ENCODE peak calls at places on chromosome 15, in four cellular contexts. Z is cardiac muscle cell, A is AG04449, N is sigmoid colon. W is an unnamed sample.

GRCh38 chr15:67065531-67066005 is at the start of gene SMAD3:
- DNase-seq in N (peak), Z (peak), A (peak), W (peak)

GRCh38 chr15:60656491-60657284 is 177.7 kb upstream of the ICE2 start:
- DNase-seq in N (no peak), A (no peak), Z (peak), W (no peak)

GRCh38 chr15:58703610-58704009 is 45.9 kb downstream of the ADAM10 start:
- DNase-seq in Z (no peak), A (no peak), N (no peak), W (no peak)

GRCh38 chr15:57387644-57388076 is 11.4 kb downstream of the CGNL1 start:
- DNase-seq in Z (no peak), N (no peak), A (no peak), W (peak)

GRCh38 chr15:43930556-43930955 is 103.8 kb downstream of the WDR76 start:
- DNase-seq in A (no peak), Z (no peak), N (no peak), W (no peak)

GRCh38 chr15:74365619-74366445 is 1.6 kb downstream of the CYP11A1 start:
- DNase-seq in N (peak), Z (peak), A (no peak), W (no peak)

GRCh38 chr15:50251638-50252182 is 13.8 kb downstream of the HDC start:
- DNase-seq in A (no peak), Z (no peak), N (no peak), W (no peak)

GRCh38 chr15:95857124-95857757 is 473.3 kb upstream of the NR2F2 start:
- DNase-seq in Z (no peak), A (no peak), N (no peak), W (no peak)

GRCh38 chr15:94387854-94388441 is 156.6 kb downstream of the MCTP2 start:
- DNase-seq in Z (no peak), N (no peak), A (no peak), W (no peak)

GRCh38 chr15:68820205-68820588 is 498 bp downstream of the ANP32A start:
- DNase-seq in N (peak), A (no peak), Z (peak), W (no peak)

GRCh38 chr15:96014939-96015338 is 315.6 kb upstream of the NR2F2 start:
- DNase-seq in N (no peak), A (no peak), Z (no peak), W (no peak)

GRCh38 chr15:33328105-33328504 is 17.3 kb downstream of the RYR3 start:
- DNase-seq in Z (no peak), A (no peak), N (no peak), W (no peak)

GRCh38 chr15:68054658-68055223 is 626 bp downstream of the PIAS1 start:
- DNase-seq in N (peak), A (no peak), Z (peak), W (no peak)

GRCh38 chr15:42165081-42165480 is 8.6 kb upstream of the PLA2G4F start:
- DNase-seq in N (no peak), Z (peak), A (no peak), W (no peak)

GRCh38 chr15:101255615-101256350 is 3.9 kb upstream of the CHSY1 start:
- DNase-seq in N (no peak), Z (peak), A (no peak), W (peak)

GRCh38 chr15:101254157-101255065 is 2.6 kb upstream of the CHSY1 start:
- DNase-seq in A (no peak), Z (no peak), N (no peak), W (no peak)

GRCh38 chr15:101258238-101259144 is 6.6 kb upstream of the CHSY1 start:
- DNase-seq in N (peak), A (no peak), Z (peak), W (peak)

GRCh38 chr15:101255066-101255415 is 3.2 kb upstream of the CHSY1 start:
- DNase-seq in A (no peak), Z (no peak), N (no peak), W (no peak)

GRCh38 chr15:101256756-101257155 is 4.9 kb upstream of the CHSY1 start:
- DNase-seq in A (no peak), N (no peak), Z (no peak), W (no peak)
- TF ChIP-seq CTCF in A (no peak), N (no peak), Z (peak), W (peak)

GRCh38 chr15:70308011-70308761 is 210.5 kb upstream of the TLE3 start:
- DNase-seq in A (no peak), Z (no peak), N (no peak), W (no peak)
- H3K4me3 ChIP-seq in A (no peak), Z (no peak), N (no peak), W (no peak)

GRCh38 chr15:85744636-85745422 is 49.9 kb downstream of the KLHL25 start:
- DNase-seq in A (no peak), N (peak), Z (no peak), W (no peak)

GRCh38 chr15:85745525-85745924 is 49.2 kb downstream of the KLHL25 start:
- DNase-seq in Z (no peak), A (no peak), N (peak), W (no peak)

GRCh38 chr15:85741662-85742061 is 53.1 kb downstream of the KLHL25 start:
- DNase-seq in A (no peak), N (no peak), Z (no peak), W (no peak)

GRCh38 chr15:85742186-85742751 is 52.5 kb downstream of the KLHL25 start:
- DNase-seq in Z (peak), N (no peak), A (peak), W (no peak)

DNA sequence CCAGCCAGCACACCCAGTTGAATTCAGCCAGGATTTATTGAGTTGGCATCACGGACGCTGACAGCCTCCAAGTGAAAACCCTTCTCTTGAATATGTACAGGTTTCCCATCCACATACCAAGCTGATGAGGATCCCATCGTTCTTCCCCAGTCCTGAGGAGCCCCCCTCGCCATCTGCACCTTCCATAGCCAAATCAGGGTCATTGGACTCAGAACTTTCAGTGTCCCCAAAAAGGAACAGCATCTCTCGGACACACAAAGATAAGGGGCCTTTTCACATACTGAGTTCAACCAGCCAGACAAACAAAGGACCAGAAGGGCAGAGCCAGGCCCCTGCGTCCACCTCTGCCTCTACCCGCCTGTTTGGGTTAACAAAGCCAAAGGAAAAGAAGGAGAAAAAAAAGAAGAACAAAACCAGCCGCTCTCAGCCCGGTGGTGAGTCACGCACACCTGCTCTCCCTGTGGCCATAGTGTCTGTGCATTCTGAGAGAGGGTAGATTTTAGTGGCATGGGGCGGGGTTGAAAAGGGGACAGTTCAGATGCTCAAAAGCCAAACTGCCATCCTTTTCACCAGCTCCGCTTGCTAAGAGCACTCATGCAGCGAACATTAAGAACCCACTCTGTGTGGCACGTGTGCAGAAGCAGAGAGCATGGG is 51.2 kb downstream of the KLHL25 start:
- DNase-seq in N (peak), A (no peak), Z (no peak), W (no peak)
- TF ChIP-seq CTCF in N (no peak), A (no peak), Z (no peak), W (no peak)

DNA sequence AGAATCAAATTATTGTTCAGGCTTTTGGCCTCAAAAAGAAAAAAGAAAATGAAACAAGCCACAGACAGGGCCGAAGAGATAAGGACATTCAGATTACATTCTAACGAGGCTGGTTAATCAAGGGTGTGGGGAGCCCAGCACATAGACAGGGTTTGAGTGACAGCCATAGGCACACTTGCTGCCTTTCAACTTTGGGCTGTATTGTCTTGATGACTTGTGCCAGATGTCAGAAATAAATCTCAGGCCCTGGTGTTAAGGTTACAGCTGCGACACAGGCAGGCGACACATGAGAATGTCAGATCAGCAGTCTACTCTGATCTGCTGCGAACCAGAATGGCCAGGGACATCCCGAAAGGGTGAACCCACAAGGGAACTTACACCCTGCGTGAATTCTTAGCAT is 231.2 kb upstream of the ARRDC4 start:
- DNase-seq in N (no peak), A (no peak), Z (no peak), W (no peak)
- H3K4me3 ChIP-seq in N (no peak), A (no peak), Z (no peak), W (no peak)